ENCODE peak calls at places on chromosomes 2 and 18, in four cellular contexts. J is HL-60, M is K562, E is GM12878. S is an unnamed sample.

GRCh38 chr2:120849278-120849677 is 113.6 kb downstream of the GLI2 start:
- DNase-seq in J (no peak), M (no peak), E (no peak), S (no peak)

GRCh38 chr2:129810521-129810920 is 168.9 kb upstream of the RAB6C start:
- DNase-seq in J (no peak), M (no peak), E (no peak), S (no peak)

GRCh38 chr2:57793310-57793709 is 253.3 kb upstream of the VRK2 start:
- DNase-seq in J (no peak), M (no peak), E (no peak), S (no peak)

GRCh38 chr18:48521723-48522122 is 17.1 kb upstream of the CTIF start:
- DNase-seq in J (no peak), M (no peak), E (no peak), S (no peak)

GRCh38 chr2:159615936-159616733 is at the start of gene BAZ2B:
- DNase-seq in J (peak), M (peak), E (no peak), S (no peak)

GRCh38 chr2:31275976-31276375 is 42.0 kb downstream of the EHD3 start:
- DNase-seq in J (no peak), M (no peak), E (no peak), S (no peak)

GRCh38 chr18:46591821-46592391 is 65.1 kb downstream of the LOXHD1 start:
- DNase-seq in J (no peak), M (peak), E (no peak), S (no peak)

GRCh38 chr18:75143851-75144250 is 65.1 kb downstream of the PTGR3 start:
- DNase-seq in J (no peak), M (no peak), E (no peak), S (no peak)

GRCh38 chr18:63155169-63155852 is 164.3 kb downstream of the BCL2 start:
- DNase-seq in J (no peak), M (peak), E (peak), S (no peak)

GRCh38 chr2:241198381-241199282 is 10.2 kb downstream of the ANO7 start:
- DNase-seq in J (no peak), M (no peak), E (no peak), S (no peak)

GRCh38 chr2:86221066-86221684 is 21.9 kb downstream of the MRPL35 start:
- DNase-seq in J (peak), M (peak), E (no peak), S (no peak)

GRCh38 chr18:12423393-12423792 is 15.7 kb downstream of the PRELID3A start:
- DNase-seq in J (no peak), M (no peak), E (no peak), S (no peak)

GRCh38 chr2:46848446-46848845 is 67.2 kb downstream of the MCFD2 start:
- DNase-seq in J (no peak), M (no peak), E (no peak), S (no peak)

GRCh38 chr18:80233201-80233835 is 14.0 kb downstream of the PARD6G start:
- DNase-seq in J (no peak), M (no peak), E (no peak), S (no peak)

GRCh38 chr2:69933254-69933828 is 18.4 kb downstream of the MXD1 start:
- DNase-seq in J (no peak), M (no peak), E (no peak), S (no peak)

GRCh38 chr2:121052507-121052906 is 232.5 kb downstream of the TFCP2L1 start:
- DNase-seq in J (no peak), M (no peak), E (no peak), S (no peak)

GRCh38 chr2:201952212-201952611 is 81.4 kb upstream of the FZD7 start:
- DNase-seq in J (no peak), M (no peak), E (no peak), S (no peak)

GRCh38 chr2:109375656-109376055 is 238.1 kb downstream of the SEPTIN10 start:
- DNase-seq in J (no peak), M (no peak), E (no peak), S (no peak)

GRCh38 chr2:140892911-140893637 is 1237.7 kb downstream of the LRP1B start:
- DNase-seq in J (no peak), M (no peak), E (no peak), S (no peak)

GRCh38 chr2:147818741-147819140 is 26.1 kb upstream of the ACVR2A start:
- DNase-seq in J (no peak), M (no peak), E (no peak), S (no peak)

GRCh38 chr2:21381421-21381820 is 257.7 kb downstream of the TDRD15 start:
- DNase-seq in J (no peak), M (no peak), E (no peak), S (no peak)

GRCh38 chr18:3330622-3331021 is 68.7 kb downstream of the MYL12B start:
- DNase-seq in J (no peak), M (no peak), E (no peak), S (no peak)

GRCh38 chr2:39017314-39017713 is 103.5 kb downstream of the SOS1 start:
- DNase-seq in J (no peak), M (no peak), E (no peak), S (no peak)

GRCh38 chr18:9730786-9731185 is 22.7 kb downstream of the RAB31 start:
- DNase-seq in J (no peak), M (no peak), E (no peak), S (no peak)

GRCh38 chr2:212683346-212683745 is 144.7 kb upstream of the ERBB4 start:
- DNase-seq in J (no peak), M (no peak), E (no peak), S (no peak)

GRCh38 chr2:118112771-118113334 is 24.6 kb downstream of the INSIG2 start:
- DNase-seq in J (no peak), M (no peak), E (no peak), S (no peak)

GRCh38 chr18:44815108-44815507 is 134.4 kb downstream of the SETBP1 start:
- DNase-seq in J (no peak), M (no peak), E (no peak), S (no peak)

GRCh38 chr2:223180463-223180862 is 128.5 kb downstream of the KCNE4 start:
- DNase-seq in J (no peak), M (no peak), E (no peak), S (no peak)

GRCh38 chr2:156079845-156080244 is 252.7 kb downstream of the NR4A2 start:
- DNase-seq in J (no peak), M (no peak), E (no peak), S (no peak)

GRCh38 chr2:121650554-121650930 is 1.3 kb upstream of the CLASP1 start:
- DNase-seq in J (no peak), M (peak), E (no peak), S (no peak)

GRCh38 chr2:240925576-240926515 is 19.7 kb downstream of the CROCC2 start:
- DNase-seq in J (no peak), M (no peak), E (no peak), S (no peak)

GRCh38 chr2:55839182-55839819 is 84.3 kb downstream of the EFEMP1 start:
- DNase-seq in J (no peak), M (no peak), E (no peak), S (no peak)

GRCh38 chr2:233217892-233218377 is 33.5 kb upstream of the ATG16L1 start:
- DNase-seq in J (no peak), M (peak), E (no peak), S (no peak)

GRCh38 chr18:50127516-50128229 is 67.3 kb downstream of the MYO5B start:
- DNase-seq in J (no peak), M (no peak), E (no peak), S (no peak)

GRCh38 chr18:13539843-13540535 is 186.4 kb downstream of the FAM210A start:
- DNase-seq in J (no peak), M (no peak), E (no peak), S (no peak)

DNA sequence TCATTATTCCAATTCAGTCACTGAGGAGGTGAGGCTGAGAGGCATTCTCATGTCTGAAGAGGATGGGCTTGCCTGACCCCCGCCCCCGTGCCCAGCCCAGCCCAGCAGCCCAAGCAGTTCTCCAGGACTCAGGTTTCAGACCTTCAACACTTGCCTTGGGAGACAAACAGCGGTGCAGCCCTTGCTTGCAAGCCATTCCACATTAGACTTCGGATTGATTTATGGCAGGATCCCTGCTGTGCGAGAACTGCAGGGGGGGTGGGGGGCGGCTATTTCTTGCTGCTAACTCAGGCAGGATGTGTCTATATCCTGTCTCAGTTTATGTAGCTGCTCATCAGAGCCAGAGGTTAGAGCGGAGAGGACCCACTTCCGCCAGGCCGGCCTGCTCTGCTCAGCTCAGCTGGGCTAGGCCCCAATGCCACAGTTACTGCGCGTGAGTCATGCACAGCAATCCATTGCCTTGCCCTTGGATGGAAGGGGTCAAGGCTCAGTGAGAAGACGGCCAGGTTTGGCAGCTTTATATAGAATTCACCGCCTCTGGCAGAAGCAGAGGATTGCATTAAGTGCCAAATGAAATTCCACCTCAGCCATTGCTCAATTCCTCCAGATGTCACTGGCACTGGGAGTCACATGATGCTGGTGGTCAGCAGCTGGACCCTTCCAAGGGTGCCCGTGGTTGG is 1.8 kb downstream of the GYPC start:
- DNase-seq in J (peak), M (peak), E (peak), S (peak)
- TF ChIP-seq POLR2AphosphoS5 in J (peak), M (peak), E (peak), S (peak)

GRCh38 chr2:174248998-174249592 is 763 bp upstream of the OLA1 start:
- DNase-seq in J (no peak), M (no peak), E (no peak), S (no peak)

GRCh38 chr2:174248187-174248997 is at the start of gene OLA1:
- DNase-seq in J (peak), M (peak), E (peak), S (peak)

GRCh38 chr2:174245065-174245464 is 3.3 kb downstream of the OLA1 start:
- DNase-seq in J (no peak), M (no peak), E (no peak), S (no peak)

GRCh38 chr2:174246944-174247381 is 1.4 kb downstream of the OLA1 start:
- DNase-seq in J (no peak), M (peak), E (no peak), S (no peak)

GRCh38 chr2:174247474-174248186 is 702 bp downstream of the OLA1 start:
- DNase-seq in J (no peak), M (peak), E (no peak), S (peak)
- TF ChIP-seq SPI1 in J (no peak), M (no peak), E (no peak), S (no peak)

GRCh38 chr2:42663106-42663755 is 94.8 kb downstream of the MTA3 start:
- DNase-seq in J (peak), M (peak), E (peak), S (peak)
- TF ChIP-seq POLR2AphosphoS5 in J (no peak), M (no peak), E (no peak), S (no peak)

GRCh38 chr2:207291287-207292249 is 125.8 kb upstream of the KLF7 start:
- DNase-seq in J (no peak), M (no peak), E (no peak), S (no peak)

GRCh38 chr2:207289295-207290018 is 123.7 kb upstream of the KLF7 start:
- DNase-seq in J (no peak), M (no peak), E (no peak), S (no peak)

GRCh38 chr2:207286106-207286505 is 120.4 kb upstream of the KLF7 start:
- DNase-seq in J (no peak), M (no peak), E (peak), S (no peak)

GRCh38 chr2:207290833-207291232 is 125.1 kb upstream of the KLF7 start:
- DNase-seq in J (no peak), M (no peak), E (no peak), S (no peak)

DNA sequence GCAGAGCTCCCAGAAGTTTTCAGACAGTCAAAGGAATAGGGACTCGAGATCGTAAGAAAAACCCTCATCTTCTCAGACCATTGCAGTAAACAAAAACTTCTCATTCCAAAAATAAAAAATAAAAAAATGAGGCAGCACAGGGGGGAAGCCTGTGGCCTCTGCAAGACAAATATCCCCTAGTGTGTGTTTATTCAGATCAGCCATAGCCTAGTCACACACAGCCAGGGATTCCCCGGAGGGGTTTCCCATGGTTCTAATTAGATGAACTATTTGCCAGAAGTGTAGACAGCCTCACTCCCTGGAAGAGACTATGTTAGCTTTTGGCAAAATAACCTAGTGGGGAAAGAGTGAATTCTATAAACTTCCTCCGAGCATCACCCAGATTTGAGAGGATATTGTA is 122.9 kb upstream of the KLF7 start:
- DNase-seq in J (no peak), M (no peak), E (peak), S (no peak)
- TF ChIP-seq SPI1 in J (no peak), M (no peak), E (no peak), S (no peak)

DNA sequence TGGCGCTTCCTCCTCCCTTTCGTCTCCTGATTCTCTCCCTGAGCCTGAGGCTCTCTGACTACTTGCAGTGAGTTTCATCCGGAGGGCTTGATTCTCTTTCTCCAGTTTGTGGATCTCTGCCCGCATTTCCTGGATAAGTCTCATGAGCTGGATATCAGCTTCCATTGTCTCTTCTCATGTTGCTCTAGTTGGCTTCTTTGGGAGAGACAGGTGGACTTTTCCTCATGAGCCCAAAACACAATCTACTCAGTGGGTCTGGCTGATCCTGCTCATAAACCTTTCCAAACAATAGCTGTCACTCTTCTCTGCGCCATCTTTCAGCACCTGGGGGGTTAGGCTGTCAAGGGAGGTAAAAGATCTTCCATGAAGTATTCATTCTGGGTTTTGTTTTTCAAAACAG is at the start of gene CCDC195:
- DNase-seq in J (no peak), M (no peak), E (no peak), S (no peak)
- TF ChIP-seq POLR2AphosphoS5 in J (no peak), M (no peak), E (no peak), S (no peak)

GRCh38 chr2:11612553-11613215 is 57.3 kb downstream of the NTSR2 start:
- DNase-seq in J (no peak), M (no peak), E (no peak), S (no peak)

GRCh38 chr2:11613297-11613696 is 56.7 kb downstream of the NTSR2 start:
- DNase-seq in J (no peak), M (no peak), E (no peak), S (no peak)

GRCh38 chr2:11611251-11611650 is 58.7 kb downstream of the NTSR2 start:
- DNase-seq in J (no peak), M (no peak), E (no peak), S (no peak)

GRCh38 chr2:11615209-11615608 is 54.8 kb downstream of the NTSR2 start:
- DNase-seq in J (no peak), M (no peak), E (no peak), S (no peak)

GRCh38 chr2:11610624-11611242 is 59.3 kb downstream of the NTSR2 start:
- DNase-seq in J (no peak), M (no peak), E (no peak), S (no peak)
- TF ChIP-seq SPI1 in J (no peak), M (no peak), E (no peak), S (no peak)

DNA sequence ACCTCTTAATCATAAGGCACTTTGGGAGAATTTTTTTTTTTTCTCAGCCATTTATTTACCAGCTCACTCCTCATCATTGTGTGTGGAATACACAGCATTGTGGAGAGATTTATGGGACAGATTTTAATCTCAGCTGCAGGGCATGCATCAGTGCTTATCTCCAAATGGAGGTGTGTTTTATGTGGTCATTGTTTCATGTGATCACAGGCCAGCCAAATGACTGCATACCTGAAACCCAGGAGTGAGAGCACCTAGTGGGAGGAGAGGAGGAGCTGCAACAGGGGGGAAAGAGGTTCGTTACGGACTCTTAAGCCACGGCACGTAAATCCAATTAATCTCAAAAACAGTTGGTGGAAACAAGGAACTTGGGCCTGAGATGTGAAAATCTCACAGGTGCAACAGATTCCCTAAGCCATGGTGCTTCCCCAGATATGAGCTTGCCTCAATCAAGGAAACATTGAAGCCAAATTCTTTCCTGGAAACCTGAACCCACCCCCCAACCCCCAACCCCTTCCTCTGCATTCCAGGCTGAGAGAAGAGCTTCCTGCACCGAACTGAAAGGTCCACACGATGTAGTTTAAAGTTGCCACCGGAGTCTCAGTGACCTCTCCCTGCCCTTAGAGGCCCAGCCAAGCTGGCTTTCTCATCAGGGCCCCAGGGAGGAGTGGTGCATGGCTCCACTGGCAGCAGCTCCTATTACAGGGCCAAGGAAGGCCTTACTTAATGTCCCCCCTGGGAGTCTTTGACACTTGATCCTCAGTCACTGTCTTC is 167.4 kb downstream of the C1D start:
- DNase-seq in J (no peak), M (no peak), E (no peak), S (no peak)
- TF ChIP-seq POLR2AphosphoS5 in J (no peak), M (no peak), E (no peak), S (no peak)

GRCh38 chr2:239398536-239398935 is 2.3 kb downstream of the HDAC4 start:
- DNase-seq in J (no peak), M (no peak), E (no peak), S (no peak)

GRCh38 chr2:239400000-239400831 is 604 bp downstream of the HDAC4 start:
- DNase-seq in J (no peak), M (peak), E (no peak), S (no peak)

GRCh38 chr2:239397856-239398470 is 2.9 kb downstream of the HDAC4 start:
- DNase-seq in J (no peak), M (no peak), E (no peak), S (no peak)

GRCh38 chr2:239400907-239401449 is at the start of gene HDAC4:
- DNase-seq in J (peak), M (peak), E (peak), S (peak)

DNA sequence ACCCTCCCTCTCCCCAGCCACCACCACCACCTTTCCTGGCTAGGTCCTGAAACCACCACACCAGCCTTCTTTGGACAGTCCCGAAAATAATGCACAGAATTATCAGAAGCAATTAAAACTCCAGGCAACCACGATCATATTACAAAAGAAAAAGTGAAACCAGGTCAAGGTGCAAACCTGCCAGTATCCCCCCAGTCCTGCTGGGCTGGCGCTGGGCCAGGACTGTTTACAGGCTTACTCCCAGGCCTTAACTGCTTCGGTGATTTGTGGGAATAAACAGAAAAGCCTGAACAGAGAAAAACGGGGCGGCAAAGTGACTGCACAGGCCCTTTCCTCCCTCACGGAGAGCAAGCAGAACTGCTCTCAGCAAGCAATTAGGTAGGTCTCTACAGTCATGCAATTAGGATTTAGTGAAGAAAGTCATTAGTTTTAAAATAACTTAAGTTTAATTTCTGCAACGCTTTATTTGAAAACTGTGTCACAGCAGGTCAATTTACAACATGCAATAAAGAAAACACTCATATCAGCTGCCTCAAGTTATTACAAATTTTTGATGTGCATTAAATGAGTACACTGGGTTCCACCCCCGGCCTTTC is 1.3 kb downstream of the HDAC4 start:
- DNase-seq in J (no peak), M (peak), E (no peak), S (no peak)
- TF ChIP-seq SPI1 in J (no peak), M (no peak), E (no peak), S (no peak)